ENCODE peak calls at places on chromosomes 5 and 9, in ten cellular contexts. Y, O, W, L, H, S, E, I, D and Q are unnamed samples.
A peak's percentile ranks its signal among the peaks of the same experiment; 100 is the strongest.

GRCh38 chr9:4762889-4763521 is 22.0 kb upstream of the AK3 start:
- DNase-seq in W (no peak), S (no peak), H (peak; percentile 49), Y (no peak), O (peak; percentile 64), E (peak; percentile 45), I (no peak), D (no peak), L (no peak), Q (no peak)

GRCh38 chr5:138503487-138504270 is 38.4 kb downstream of the EGR1 start:
- DNase-seq in Y (no peak), W (peak; percentile 79), S (peak; percentile 49), L (peak; percentile 59), H (peak; percentile 77), E (peak; percentile 71), I (peak; percentile 69), D (peak; percentile 38), O (peak; percentile 39), Q (peak; percentile 67)

GRCh38 chr5:108122701-108123100 is 259.2 kb downstream of the FBXL17 start:
- DNase-seq in I (no peak), Y (no peak), W (no peak), H (no peak), E (peak; percentile 9), S (no peak), D (no peak), O (no peak), L (no peak), Q (no peak)

GRCh38 chr5:172853355-172853975 is 19.4 kb downstream of the ERGIC1 start:
- DNase-seq in W (no peak), I (no peak), L (no peak), E (no peak), H (peak; percentile 72), D (no peak), S (no peak), O (peak; percentile 26), Y (no peak), Q (no peak)

GRCh38 chr5:176712546-176713297 is 65.4 kb downstream of the TSPAN17 start:
- DNase-seq in W (no peak), E (no peak), S (no peak), Y (no peak), L (no peak), I (no peak), O (no peak), H (no peak), D (no peak), Q (no peak)

GRCh38 chr5:144198386-144198785 is 27.7 kb downstream of the KCTD16 start:
- DNase-seq in S (no peak), I (no peak), H (no peak), D (no peak), E (no peak), O (no peak), L (no peak), Y (no peak), W (peak; percentile 60), Q (peak; percentile 92)

GRCh38 chr9:123617286-123617685 is 261.3 kb downstream of the CRB2 start:
- DNase-seq in D (no peak), E (no peak), O (no peak), H (no peak), I (no peak), S (no peak), Y (no peak), L (no peak), W (no peak), Q (no peak)

GRCh38 chr9:86041331-86041741 is 58.0 kb downstream of the GOLM1 start:
- DNase-seq in S (no peak), Y (no peak), O (no peak), W (no peak), L (no peak), H (peak; percentile 48), D (no peak), I (peak; percentile 22), E (no peak), Q (no peak)

GRCh38 chr5:51380603-51381207 is 2.5 kb upstream of the ISL1 start:
- DNase-seq in W (peak; percentile 56), D (no peak), S (no peak), I (no peak), Y (no peak), L (peak; percentile 41), E (no peak), H (peak; percentile 29), O (no peak), Q (peak; percentile 45)

GRCh38 chr5:123514615-123515355 is 2.8 kb downstream of the CSNK1G3 start:
- DNase-seq in H (no peak), O (no peak), I (no peak), E (no peak), S (no peak), D (no peak), Y (no peak), L (no peak), W (peak; percentile 22), Q (no peak)

GRCh38 chr9:85900504-85901201 is 40.3 kb upstream of the NAA35 start:
- DNase-seq in O (peak; percentile 33), H (peak; percentile 59), E (no peak), W (peak; percentile 52), Y (peak; percentile 3), I (peak; percentile 48), S (no peak), L (peak; percentile 31), D (no peak), Q (peak; percentile 39)

GRCh38 chr9:20200900-20201495 is 412.2 kb upstream of the SLC24A2 start:
- DNase-seq in S (no peak), Y (no peak), O (no peak), E (peak; percentile 68), H (no peak), L (no peak), D (peak; percentile 69), W (no peak), I (no peak), Q (no peak)